ENCODE peak calls at places on chromosomes 3 and 15, in nine cellular contexts. One of them, this sample, is unnamed.

GRCh38 chr3:57733790-57734189 is 22.3 kb upstream of the SLMAP start:
- DNase-seq in lung: no peak
- DNase-seq in left lung: no peak
- DNase-seq in CD8-positive, alpha-beta T cell: no peak
- DNase-seq in gastrocnemius medialis: no peak
- DNase-seq in A549: no peak
- DNase-seq in cardiac muscle cell: no peak
- DNase-seq in dorsolateral prefrontal cortex: no peak
- DNase-seq in brain microvascular endothelial cell: no peak
- DNase-seq in this sample: no peak

GRCh38 chr15:41125950-41126642 is 10.0 kb upstream of the INO80 start:
- DNase-seq in left lung: no peak
- DNase-seq in A549: no peak
- DNase-seq in CD8-positive, alpha-beta T cell: no peak
- DNase-seq in brain microvascular endothelial cell: no peak
- DNase-seq in lung: no peak
- DNase-seq in dorsolateral prefrontal cortex: no peak
- DNase-seq in gastrocnemius medialis: no peak
- DNase-seq in cardiac muscle cell: no peak
- DNase-seq in this sample: no peak

GRCh38 chr3:163056874-163057497 is 1560.4 kb downstream of the OTOL1 start:
- DNase-seq in brain microvascular endothelial cell: peak
- DNase-seq in CD8-positive, alpha-beta T cell: no peak
- DNase-seq in lung: peak
- DNase-seq in A549: peak
- DNase-seq in gastrocnemius medialis: no peak
- DNase-seq in dorsolateral prefrontal cortex: peak
- DNase-seq in cardiac muscle cell: peak
- DNase-seq in left lung: no peak
- DNase-seq in this sample: peak

GRCh38 chr3:175234075-175234474 is 374.9 kb downstream of the NAALADL2 start:
- DNase-seq in lung: no peak
- DNase-seq in CD8-positive, alpha-beta T cell: no peak
- DNase-seq in brain microvascular endothelial cell: no peak
- DNase-seq in dorsolateral prefrontal cortex: no peak
- DNase-seq in left lung: no peak
- DNase-seq in gastrocnemius medialis: no peak
- DNase-seq in A549: no peak
- DNase-seq in cardiac muscle cell: no peak
- DNase-seq in this sample: no peak

GRCh38 chr3:178341636-178342035 is 194.6 kb upstream of the KCNMB2 start:
- DNase-seq in A549: no peak
- DNase-seq in lung: no peak
- DNase-seq in dorsolateral prefrontal cortex: no peak
- DNase-seq in CD8-positive, alpha-beta T cell: no peak
- DNase-seq in gastrocnemius medialis: no peak
- DNase-seq in cardiac muscle cell: no peak
- DNase-seq in brain microvascular endothelial cell: no peak
- DNase-seq in left lung: no peak
- DNase-seq in this sample: no peak

GRCh38 chr3:51338632-51339031 is 46.5 kb upstream of the MANF start:
- DNase-seq in left lung: no peak
- DNase-seq in cardiac muscle cell: no peak
- DNase-seq in A549: no peak
- DNase-seq in brain microvascular endothelial cell: no peak
- DNase-seq in CD8-positive, alpha-beta T cell: no peak
- DNase-seq in dorsolateral prefrontal cortex: no peak
- DNase-seq in lung: no peak
- DNase-seq in gastrocnemius medialis: no peak
- DNase-seq in this sample: no peak

GRCh38 chr3:132145833-132146232 is 111.0 kb upstream of the CPNE4 start:
- DNase-seq in CD8-positive, alpha-beta T cell: no peak
- DNase-seq in brain microvascular endothelial cell: no peak
- DNase-seq in A549: no peak
- DNase-seq in lung: no peak
- DNase-seq in left lung: no peak
- DNase-seq in dorsolateral prefrontal cortex: no peak
- DNase-seq in cardiac muscle cell: no peak
- DNase-seq in gastrocnemius medialis: no peak
- DNase-seq in this sample: no peak

GRCh38 chr15:75836953-75837321 is 6.3 kb upstream of the UBE2Q2 start:
- DNase-seq in brain microvascular endothelial cell: peak
- DNase-seq in lung: no peak
- DNase-seq in cardiac muscle cell: no peak
- DNase-seq in A549: no peak
- DNase-seq in CD8-positive, alpha-beta T cell: peak
- DNase-seq in dorsolateral prefrontal cortex: no peak
- DNase-seq in gastrocnemius medialis: no peak
- DNase-seq in left lung: no peak
- DNase-seq in this sample: no peak

GRCh38 chr3:195863121-195864061 is 45.0 kb downstream of the TNK2 start:
- DNase-seq in lung: peak
- DNase-seq in gastrocnemius medialis: peak
- DNase-seq in brain microvascular endothelial cell: peak
- DNase-seq in A549: peak
- DNase-seq in cardiac muscle cell: peak
- DNase-seq in dorsolateral prefrontal cortex: peak
- DNase-seq in left lung: peak
- DNase-seq in CD8-positive, alpha-beta T cell: peak
- DNase-seq in this sample: peak

GRCh38 chr15:41309226-41309905 is 23.0 kb downstream of the OIP5 start:
- DNase-seq in cardiac muscle cell: no peak
- DNase-seq in CD8-positive, alpha-beta T cell: no peak
- DNase-seq in left lung: no peak
- DNase-seq in dorsolateral prefrontal cortex: no peak
- DNase-seq in brain microvascular endothelial cell: no peak
- DNase-seq in A549: no peak
- DNase-seq in lung: no peak
- DNase-seq in gastrocnemius medialis: peak
- DNase-seq in this sample: no peak

GRCh38 chr3:126360714-126361060 is 3.5 kb upstream of the KLF15 start:
- DNase-seq in lung: no peak
- DNase-seq in CD8-positive, alpha-beta T cell: no peak
- DNase-seq in cardiac muscle cell: no peak
- DNase-seq in left lung: peak
- DNase-seq in A549: no peak
- DNase-seq in gastrocnemius medialis: peak
- DNase-seq in brain microvascular endothelial cell: no peak
- DNase-seq in dorsolateral prefrontal cortex: peak
- DNase-seq in this sample: no peak

GRCh38 chr15:63763476-63764123 is 70.1 kb downstream of the HERC1 start:
- DNase-seq in brain microvascular endothelial cell: no peak
- DNase-seq in CD8-positive, alpha-beta T cell: no peak
- DNase-seq in A549: no peak
- DNase-seq in cardiac muscle cell: no peak
- DNase-seq in left lung: no peak
- DNase-seq in lung: no peak
- DNase-seq in dorsolateral prefrontal cortex: no peak
- DNase-seq in gastrocnemius medialis: no peak
- DNase-seq in this sample: no peak

GRCh38 chr3:88773766-88774165 is 333.7 kb upstream of the EPHA3 start:
- DNase-seq in cardiac muscle cell: no peak
- DNase-seq in lung: no peak
- DNase-seq in A549: no peak
- DNase-seq in brain microvascular endothelial cell: no peak
- DNase-seq in dorsolateral prefrontal cortex: no peak
- DNase-seq in gastrocnemius medialis: no peak
- DNase-seq in CD8-positive, alpha-beta T cell: no peak
- DNase-seq in left lung: no peak
- DNase-seq in this sample: no peak

DNA sequence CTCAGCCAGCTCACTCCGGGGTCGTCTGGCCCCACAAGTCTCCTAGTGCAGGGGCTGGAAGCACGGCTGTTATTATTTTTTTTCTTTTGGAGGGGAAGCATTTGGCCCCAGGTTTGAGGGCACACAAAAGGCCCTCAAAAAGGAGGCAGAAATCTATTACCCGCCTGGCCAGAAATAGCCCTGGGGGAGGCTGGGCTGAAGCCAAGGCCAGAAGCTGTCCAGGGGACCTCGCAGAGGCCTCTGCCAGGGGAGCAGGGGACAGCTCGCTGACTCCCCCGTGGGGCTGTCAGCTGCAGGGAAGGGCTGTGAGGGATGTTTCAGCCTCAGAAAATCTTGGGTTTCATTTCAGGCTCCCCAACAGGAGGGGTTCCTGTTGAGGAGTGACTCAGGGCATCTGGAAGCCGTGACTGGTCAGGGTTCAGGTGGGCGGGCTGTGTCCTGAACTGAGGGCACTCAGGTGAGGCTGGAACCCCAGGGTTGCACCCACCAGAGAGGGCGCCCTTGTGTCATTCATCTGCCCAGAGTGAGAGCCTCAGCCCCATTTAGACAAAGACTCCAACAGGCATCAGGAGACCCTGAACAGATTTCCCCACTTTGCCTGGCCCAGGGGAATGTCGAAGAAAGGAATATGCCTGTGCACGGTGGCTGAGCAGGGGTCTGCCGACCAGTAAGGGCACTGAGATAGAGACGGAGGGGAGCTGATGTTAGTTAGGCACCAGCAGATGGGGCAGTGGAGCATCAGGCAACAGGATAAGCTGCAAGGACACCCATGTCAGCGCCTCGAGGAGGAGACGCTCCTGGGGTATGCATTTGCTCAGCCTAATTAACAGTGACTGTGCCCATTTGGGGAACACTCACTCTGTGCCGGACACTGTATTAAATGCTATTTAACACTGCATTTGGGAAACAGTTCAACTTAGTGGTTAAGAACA is 43.5 kb upstream of the SLC6A11 start:
- DNase-seq in CD8-positive, alpha-beta T cell: no peak
- DNase-seq in cardiac muscle cell: no peak
- DNase-seq in brain microvascular endothelial cell: no peak
- DNase-seq in gastrocnemius medialis: no peak
- DNase-seq in lung: no peak
- DNase-seq in A549: peak
- DNase-seq in left lung: no peak
- DNase-seq in dorsolateral prefrontal cortex: no peak
- DNase-seq in this sample: no peak
- TF ChIP-seq CTCF in CD8-positive, alpha-beta T cell: no peak
- TF ChIP-seq CTCF in cardiac muscle cell: no peak
- TF ChIP-seq CTCF in brain microvascular endothelial cell: peak
- TF ChIP-seq CTCF in gastrocnemius medialis: no peak
- TF ChIP-seq CTCF in lung: no peak
- TF ChIP-seq CTCF in A549: peak
- TF ChIP-seq CTCF in left lung: no peak
- TF ChIP-seq CTCF in dorsolateral prefrontal cortex: peak
- TF ChIP-seq CTCF in this sample: no peak

GRCh38 chr3:2853627-2854026 is 256.5 kb downstream of the IL5RA start:
- DNase-seq in left lung: no peak
- DNase-seq in gastrocnemius medialis: no peak
- DNase-seq in A549: no peak
- DNase-seq in CD8-positive, alpha-beta T cell: no peak
- DNase-seq in dorsolateral prefrontal cortex: no peak
- DNase-seq in brain microvascular endothelial cell: no peak
- DNase-seq in cardiac muscle cell: no peak
- DNase-seq in lung: no peak
- DNase-seq in this sample: no peak

GRCh38 chr3:2849092-2849491 is 261.1 kb downstream of the IL5RA start:
- DNase-seq in brain microvascular endothelial cell: no peak
- DNase-seq in left lung: no peak
- DNase-seq in A549: no peak
- DNase-seq in dorsolateral prefrontal cortex: no peak
- DNase-seq in CD8-positive, alpha-beta T cell: no peak
- DNase-seq in cardiac muscle cell: no peak
- DNase-seq in lung: no peak
- DNase-seq in gastrocnemius medialis: no peak
- DNase-seq in this sample: no peak

GRCh38 chr3:2847062-2847841 is 262.9 kb downstream of the IL5RA start:
- DNase-seq in gastrocnemius medialis: no peak
- DNase-seq in brain microvascular endothelial cell: no peak
- DNase-seq in A549: no peak
- DNase-seq in cardiac muscle cell: no peak
- DNase-seq in CD8-positive, alpha-beta T cell: no peak
- DNase-seq in lung: no peak
- DNase-seq in dorsolateral prefrontal cortex: no peak
- DNase-seq in left lung: no peak
- DNase-seq in this sample: no peak

GRCh38 chr3:2851835-2852234 is 258.3 kb downstream of the IL5RA start:
- DNase-seq in cardiac muscle cell: no peak
- DNase-seq in dorsolateral prefrontal cortex: no peak
- DNase-seq in left lung: no peak
- DNase-seq in brain microvascular endothelial cell: no peak
- DNase-seq in gastrocnemius medialis: peak
- DNase-seq in CD8-positive, alpha-beta T cell: no peak
- DNase-seq in lung: no peak
- DNase-seq in A549: no peak
- DNase-seq in this sample: no peak

GRCh38 chr3:2851356-2851755 is 258.8 kb downstream of the IL5RA start:
- DNase-seq in lung: no peak
- DNase-seq in cardiac muscle cell: no peak
- DNase-seq in left lung: no peak
- DNase-seq in A549: no peak
- DNase-seq in CD8-positive, alpha-beta T cell: no peak
- DNase-seq in dorsolateral prefrontal cortex: no peak
- DNase-seq in gastrocnemius medialis: no peak
- DNase-seq in brain microvascular endothelial cell: no peak
- DNase-seq in this sample: no peak
- H3K27ac ChIP-seq in lung: no peak
- H3K27ac ChIP-seq in cardiac muscle cell: no peak
- H3K27ac ChIP-seq in left lung: no peak
- H3K27ac ChIP-seq in A549: no peak
- H3K27ac ChIP-seq in CD8-positive, alpha-beta T cell: no peak
- H3K27ac ChIP-seq in dorsolateral prefrontal cortex: no peak
- H3K27ac ChIP-seq in gastrocnemius medialis: no peak
- H3K27ac ChIP-seq in brain microvascular endothelial cell: no peak
- H3K27ac ChIP-seq in this sample: no peak

GRCh38 chr3:94522488-94522887 is 459.6 kb downstream of the NSUN3 start:
- DNase-seq in A549: no peak
- DNase-seq in CD8-positive, alpha-beta T cell: no peak
- DNase-seq in cardiac muscle cell: peak
- DNase-seq in gastrocnemius medialis: no peak
- DNase-seq in dorsolateral prefrontal cortex: no peak
- DNase-seq in left lung: no peak
- DNase-seq in lung: no peak
- DNase-seq in brain microvascular endothelial cell: no peak
- DNase-seq in this sample: no peak
- TF ChIP-seq CTCF in A549: no peak
- TF ChIP-seq CTCF in CD8-positive, alpha-beta T cell: no peak
- TF ChIP-seq CTCF in cardiac muscle cell: no peak
- TF ChIP-seq CTCF in gastrocnemius medialis: no peak
- TF ChIP-seq CTCF in dorsolateral prefrontal cortex: no peak
- TF ChIP-seq CTCF in left lung: no peak
- TF ChIP-seq CTCF in lung: no peak
- TF ChIP-seq CTCF in brain microvascular endothelial cell: peak
- TF ChIP-seq CTCF in this sample: no peak

DNA sequence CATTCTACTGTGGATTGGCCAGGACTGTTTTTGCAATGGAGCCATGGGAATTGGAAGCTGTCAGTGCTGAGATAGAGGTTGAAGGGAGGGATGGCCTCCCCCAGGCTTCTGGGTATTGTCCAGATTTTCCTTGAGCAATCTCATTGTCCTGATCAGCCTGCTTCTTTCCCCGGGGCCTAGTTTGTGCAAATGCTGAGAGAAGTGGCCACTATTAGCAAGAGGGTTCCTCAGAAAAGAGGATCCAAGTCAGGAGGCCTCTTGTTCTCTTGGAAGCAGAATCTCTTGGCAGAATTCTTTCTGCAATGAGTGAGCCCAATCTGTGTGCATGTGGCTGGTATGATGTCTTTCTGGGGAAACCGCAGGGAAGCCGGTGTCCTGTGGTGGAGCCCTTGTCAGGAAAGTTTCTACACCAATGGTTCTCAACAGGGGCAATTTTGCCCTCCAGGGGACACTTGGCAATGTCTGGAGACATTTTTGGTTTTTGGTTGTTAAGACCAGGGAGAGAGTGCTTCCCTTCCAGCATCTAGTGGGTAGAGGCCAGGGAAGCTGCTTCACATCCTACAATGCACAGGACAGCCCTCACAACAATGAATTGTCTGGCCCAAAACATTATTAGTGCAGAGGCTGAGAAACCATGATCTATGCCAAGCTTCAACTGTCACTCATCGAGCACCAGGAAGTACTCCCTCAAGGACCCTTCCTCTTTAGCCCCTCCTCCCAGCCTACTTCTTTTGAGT is 2.0 kb downstream of the LIPC start:
- DNase-seq in CD8-positive, alpha-beta T cell: no peak
- DNase-seq in lung: no peak
- DNase-seq in gastrocnemius medialis: no peak
- DNase-seq in left lung: no peak
- DNase-seq in dorsolateral prefrontal cortex: no peak
- DNase-seq in A549: no peak
- DNase-seq in brain microvascular endothelial cell: no peak
- DNase-seq in cardiac muscle cell: no peak
- DNase-seq in this sample: no peak
- H3K27ac ChIP-seq in CD8-positive, alpha-beta T cell: no peak
- H3K27ac ChIP-seq in lung: no peak
- H3K27ac ChIP-seq in gastrocnemius medialis: no peak
- H3K27ac ChIP-seq in left lung: no peak
- H3K27ac ChIP-seq in dorsolateral prefrontal cortex: no peak
- H3K27ac ChIP-seq in A549: no peak
- H3K27ac ChIP-seq in brain microvascular endothelial cell: no peak
- H3K27ac ChIP-seq in cardiac muscle cell: no peak
- H3K27ac ChIP-seq in this sample: no peak

This sample was measured in adrenal gland.